ENCODE peak calls at places on chromosomes 11 and 22, in six cellular contexts. N is H1, M is AG10803, H is endothelial cell of umbilical vein, L is fibroblast of mammary gland, Q is progenitor cell of endocrine pancreas. I is an unnamed sample.
A peak's percentile ranks its signal among the peaks of the same experiment; 100 is the strongest.

GRCh38 chr11:76077575-76078150 is 128.6 kb downstream of the WNT11 start:
- DNase-seq in N (no peak), M (no peak), H (peak; percentile 57), L (no peak), Q (no peak), I (no peak)

GRCh38 chr11:8941341-8942103 is 1.3 kb downstream of the ASCL3 start:
- DNase-seq in N (no peak), M (no peak), H (peak; percentile 22), L (no peak), Q (no peak), I (no peak)

GRCh38 chr11:133118563-133119303 is 413.6 kb downstream of the OPCML start:
- DNase-seq in N (no peak), M (no peak), H (no peak), L (no peak), Q (no peak), I (no peak)

GRCh38 chr11:9855579-9856260 is 191.8 kb downstream of the SWAP70 start:
- DNase-seq in N (no peak), M (peak; percentile 90), H (no peak), L (peak; percentile 68), Q (no peak), I (no peak)

GRCh38 chr11:68936358-68936636 is 32.6 kb downstream of the IGHMBP2 start:
- DNase-seq in N (no peak), M (no peak), H (no peak), L (no peak), Q (no peak), I (no peak)

GRCh38 chr11:27118371-27118770 is 77.8 kb downstream of the BBOX1 start:
- DNase-seq in N (no peak), M (peak; percentile 8), H (no peak), L (peak; percentile 37), Q (no peak), I (no peak)

GRCh38 chr22:46526484-46526839 is 11.0 kb downstream of the CELSR1 start:
- DNase-seq in N (no peak), M (no peak), H (no peak), L (no peak), Q (no peak), I (no peak)

GRCh38 chr11:70201876-70202861 is 927 bp upstream of the FADD start:
- DNase-seq in N (no peak), M (peak; percentile 62), H (no peak), L (peak; percentile 56), Q (no peak), I (no peak)

GRCh38 chr11:58730507-58731089 is 1.1 kb downstream of the GLYAT start:
- DNase-seq in N (no peak), M (peak; percentile 12), H (no peak), L (no peak), Q (no peak), I (no peak)

GRCh38 chr11:47508595-47509555 is 44.1 kb downstream of the CELF1 start:
- DNase-seq in N (no peak), M (no peak), H (no peak), L (no peak), Q (no peak), I (no peak)

GRCh38 chr11:100576044-100577021 is 110.8 kb upstream of the ARHGAP42 start:
- DNase-seq in N (no peak), M (peak; percentile 63), H (peak; percentile 56), L (peak; percentile 75), Q (no peak), I (no peak)

GRCh38 chr22:27752771-27753170 is 48.8 kb downstream of the MN1 start:
- DNase-seq in N (no peak), M (peak; percentile 75), H (no peak), L (peak; percentile 42), Q (no peak), I (no peak)

GRCh38 chr11:44976576-44976975 is 25.9 kb upstream of the TP53I11 start:
- DNase-seq in N (no peak), M (no peak), H (no peak), L (no peak), Q (no peak), I (no peak)

GRCh38 chr11:11628651-11629050 is 6.8 kb upstream of the GALNT18 start:
- DNase-seq in N (no peak), M (no peak), H (no peak), L (no peak), Q (no peak), I (no peak)

GRCh38 chr11:61131186-61131585 is 28.9 kb downstream of the CD5 start:
- DNase-seq in N (no peak), M (no peak), H (no peak), L (no peak), Q (no peak), I (no peak)

GRCh38 chr22:50739894-50740293 is 1.9 kb downstream of the ACR start:
- DNase-seq in N (no peak), M (no peak), H (no peak), L (no peak), Q (no peak), I (no peak)

GRCh38 chr22:45172872-45173585 is 9.3 kb downstream of the NUP50 start:
- DNase-seq in N (no peak), M (no peak), H (no peak), L (no peak), Q (no peak), I (no peak)

GRCh38 chr22:19346677-19347265 is 55.3 kb upstream of the CLTCL1 start:
- DNase-seq in N (no peak), M (no peak), H (no peak), L (no peak), Q (no peak), I (no peak)

GRCh38 chr11:67644472-67645418 is 5.2 kb upstream of the TBX10 start:
- DNase-seq in N (peak; percentile 56), M (no peak), H (no peak), L (no peak), Q (no peak), I (no peak)

GRCh38 chr11:66414120-66414934 is 6.5 kb upstream of the NPAS4 start:
- DNase-seq in N (no peak), M (no peak), H (no peak), L (no peak), Q (no peak), I (no peak)

GRCh38 chr11:43268161-43268560 is 43.6 kb upstream of the API5 start:
- DNase-seq in N (no peak), M (peak; percentile 16), H (no peak), L (no peak), Q (no peak), I (no peak)

GRCh38 chr11:6911946-6912345 is 8.9 kb upstream of the OR2D3 start:
- DNase-seq in N (no peak), M (peak; percentile 20), H (peak; percentile 68), L (peak; percentile 73), Q (no peak), I (no peak)

GRCh38 chr11:96145163-96145585 is 197.8 kb downstream of the MAML2 start:
- DNase-seq in N (no peak), M (peak; percentile 71), H (no peak), L (peak; percentile 41), Q (no peak), I (no peak)

GRCh38 chr11:45590743-45591142 is 74.7 kb downstream of the CHST1 start:
- DNase-seq in N (no peak), M (no peak), H (no peak), L (peak; percentile 33), Q (no peak), I (no peak)

GRCh38 chr11:8085006-8085645 is 4.1 kb downstream of the TUB start:
- DNase-seq in N (no peak), M (no peak), H (no peak), L (no peak), Q (no peak), I (no peak)

GRCh38 chr22:30277547-30278344 is 11.1 kb upstream of the OSM start:
- DNase-seq in N (no peak), M (peak; percentile 55), H (peak; percentile 89), L (peak; percentile 84), Q (no peak), I (no peak)

GRCh38 chr11:57322881-57323467 is 1.8 kb downstream of the TNKS1BP1 start:
- DNase-seq in N (no peak), M (no peak), H (no peak), L (peak; percentile 25), Q (no peak), I (no peak)

GRCh38 chr11:27806122-27806521 is 105.9 kb upstream of the BDNF start:
- DNase-seq in N (no peak), M (no peak), H (no peak), L (no peak), Q (no peak), I (no peak)

GRCh38 chr11:96524475-96524874 is 134.7 kb downstream of the JRKL start:
- DNase-seq in N (no peak), M (no peak), H (no peak), L (no peak), Q (no peak), I (no peak)

GRCh38 chr11:32154275-32154674 is 63.4 kb downstream of the RCN1 start:
- DNase-seq in N (no peak), M (peak; percentile 30), H (peak; percentile 55), L (peak; percentile 32), Q (no peak), I (no peak)
- TF ChIP-seq CTCF in N (peak; percentile 35), M (peak; percentile 21), H (peak; percentile 42), L (no peak), Q (peak; percentile 24), I (peak; percentile 3)

DNA sequence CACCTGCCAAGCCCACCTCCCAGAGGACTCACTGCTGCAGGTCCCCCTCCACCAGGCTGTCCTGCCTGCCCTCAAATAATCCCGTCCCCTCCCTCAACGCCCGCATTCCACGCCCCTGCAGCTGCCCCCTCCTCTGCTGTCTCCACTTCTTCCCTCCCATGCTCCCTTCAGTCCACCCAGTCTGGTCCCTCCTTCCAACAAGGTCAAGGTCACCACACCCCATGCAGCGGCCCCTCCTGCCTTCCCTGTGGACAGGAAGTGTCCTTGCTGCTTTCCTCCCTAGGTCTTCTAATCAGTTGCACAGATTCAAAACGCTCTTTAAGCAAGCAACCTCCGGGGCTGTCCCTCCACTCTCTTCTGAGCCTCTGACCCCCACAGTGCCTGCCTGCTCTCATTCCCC is 12.1 kb downstream of the MACROD1 start:
- DNase-seq in N (no peak), M (no peak), H (no peak), L (no peak), Q (no peak), I (no peak)
- TF ChIP-seq CTCF in N (no peak), M (no peak), H (no peak), L (no peak), Q (no peak), I (no peak)

GRCh38 chr11:128593281-128593680 is 5.9 kb upstream of the ETS1 start:
- DNase-seq in N (no peak), M (peak; percentile 77), H (no peak), L (peak; percentile 39), Q (no peak), I (no peak)
- TF ChIP-seq CTCF in N (no peak), M (no peak), H (no peak), L (no peak), Q (no peak), I (no peak)

DNA sequence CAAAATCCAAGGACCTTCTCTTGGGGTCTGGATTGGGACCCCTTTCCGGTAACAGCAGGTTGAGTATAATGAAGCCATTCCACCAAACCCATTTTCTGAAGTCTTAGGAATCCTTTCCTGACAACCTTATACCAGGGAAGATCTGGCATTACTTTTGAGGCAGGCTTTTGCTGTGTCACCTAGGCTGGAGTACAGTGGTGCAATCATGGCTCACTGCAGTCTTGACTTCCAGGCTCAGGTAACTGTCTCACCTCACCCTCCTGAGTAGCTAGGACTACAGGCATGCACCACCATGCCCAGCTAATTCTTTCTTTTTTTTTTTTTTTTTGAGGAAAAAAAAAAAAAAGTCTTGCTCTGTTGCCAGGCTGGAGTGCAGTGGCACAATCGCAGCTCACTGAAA is 55.8 kb upstream of the TREH start:
- DNase-seq in N (no peak), M (no peak), H (no peak), L (no peak), Q (no peak), I (no peak)
- TF ChIP-seq CTCF in N (no peak), M (no peak), H (no peak), L (no peak), Q (no peak), I (no peak)

GRCh38 chr22:22371031-22371541 is 126.5 kb downstream of the VPREB1 start:
- DNase-seq in N (no peak), M (no peak), H (no peak), L (peak; percentile 1), Q (no peak), I (no peak)
- TF ChIP-seq CTCF in N (peak; percentile 13), M (no peak), H (no peak), L (no peak), Q (no peak), I (no peak)